ENCODE peak calls at places on chromosome 3, in four cellular contexts. G is AG10803, O is OCI-LY7, I is PC-3. B is an unnamed sample.

GRCh38 chr3:45479627-45480026 is 91.3 kb downstream of the LARS2 start:
- DNase-seq in I (peak; percentile 78), O (no peak), G (peak; percentile 89), B (no peak)

GRCh38 chr3:151169700-151170224 is 33.3 kb downstream of the GPR171 start:
- DNase-seq in I (no peak), O (no peak), G (peak; percentile 30), B (no peak)

GRCh38 chr3:25007974-25008658 is 419.9 kb upstream of the RARB start:
- DNase-seq in O (no peak), I (no peak), G (peak; percentile 3), B (no peak)

GRCh38 chr3:138944842-138945645 is 1.9 kb downstream of the FOXL2 start:
- DNase-seq in I (no peak), G (peak; percentile 28), O (no peak), B (no peak)

GRCh38 chr3:109923431-109923830 is 586.1 kb upstream of the DPPA4 start:
- DNase-seq in I (no peak), O (no peak), G (no peak), B (no peak)

GRCh38 chr3:140910860-140911259 is 30.8 kb upstream of the SLC25A36 start:
- DNase-seq in I (peak; percentile 13), O (peak; percentile 0), G (no peak), B (no peak)

GRCh38 chr3:197224034-197224444 is 74.4 kb downstream of the DLG1 start:
- DNase-seq in G (peak; percentile 58), I (peak; percentile 81), O (peak; percentile 67), B (peak; percentile 19)

GRCh38 chr3:134074001-134074789 is 44.5 kb upstream of the SLCO2A1 start:
- DNase-seq in G (no peak), I (no peak), O (no peak), B (no peak)

GRCh38 chr3:192802957-192803899 is 75.9 kb upstream of the FGF12 start:
- DNase-seq in G (peak; percentile 65), I (peak; percentile 66), O (peak; percentile 63), B (no peak)

GRCh38 chr3:142270407-142270806 is 45.0 kb upstream of the GK5 start:
- DNase-seq in O (no peak), G (no peak), I (no peak), B (no peak)

GRCh38 chr3:158434412-158435038 is 136.5 kb upstream of the MLF1 start:
- DNase-seq in G (peak; percentile 71), O (peak; percentile 72), I (peak; percentile 73), B (peak; percentile 20)

GRCh38 chr3:63067999-63068645 is 192.9 kb upstream of the CADPS start:
- DNase-seq in I (peak; percentile 36), G (peak; percentile 44), O (peak; percentile 75), B (no peak)

GRCh38 chr3:38548154-38548931 is 52.2 kb downstream of the EXOG start:
- DNase-seq in O (no peak), I (peak; percentile 69), G (no peak), B (peak; percentile 17)

GRCh38 chr3:114899186-114899931 is 247.7 kb downstream of the ZBTB20 start:
- DNase-seq in G (no peak), O (no peak), I (no peak), B (peak; percentile 69)

GRCh38 chr3:98376631-98377030 is 13.8 kb upstream of the OR5K3 start:
- DNase-seq in I (no peak), G (no peak), O (no peak), B (no peak)

GRCh38 chr3:43953814-43954241 is 263.1 kb downstream of the ABHD5 start:
- DNase-seq in G (peak; percentile 59), O (no peak), I (peak; percentile 70), B (peak; percentile 55)

GRCh38 chr3:133893683-133894333 is 1.9 kb downstream of the RAB6B start:
- DNase-seq in O (no peak), I (no peak), G (no peak), B (no peak)

GRCh38 chr3:134446800-134447199 is 39.0 kb downstream of the ANAPC13 start:
- DNase-seq in O (no peak), G (peak; percentile 85), I (peak; percentile 3), B (peak; percentile 34)

GRCh38 chr3:152385761-152386160 is 117.0 kb downstream of the MBNL1 start:
- DNase-seq in I (peak; percentile 35), O (no peak), G (peak; percentile 91), B (peak; percentile 76)

GRCh38 chr3:50390523-50391177 is 31.3 kb upstream of the TMEM115 start:
- DNase-seq in G (no peak), O (no peak), I (no peak), B (peak; percentile 5)

GRCh38 chr3:108804956-108805355 is 17.6 kb upstream of the TRAT1 start:
- DNase-seq in I (no peak), G (no peak), O (no peak), B (no peak)

GRCh38 chr3:83934208-83935150 is 1024.3 kb upstream of the CADM2 start:
- DNase-seq in I (peak; percentile 96), O (no peak), G (no peak), B (peak; percentile 26)

GRCh38 chr3:39267631-39268553 is 11.9 kb downstream of the CX3CR1 start:
- DNase-seq in I (no peak), G (no peak), O (no peak), B (no peak)

GRCh38 chr3:129068291-129068886 is 7.8 kb downstream of the GP9 start:
- DNase-seq in I (no peak), O (no peak), G (no peak), B (no peak)
- H3K4me3 ChIP-seq in I (no peak overlapping the region), O (no peak overlapping the region), G (peak overlapping the region; percentile 33), B (peak overlapping the region; percentile 41)

DNA sequence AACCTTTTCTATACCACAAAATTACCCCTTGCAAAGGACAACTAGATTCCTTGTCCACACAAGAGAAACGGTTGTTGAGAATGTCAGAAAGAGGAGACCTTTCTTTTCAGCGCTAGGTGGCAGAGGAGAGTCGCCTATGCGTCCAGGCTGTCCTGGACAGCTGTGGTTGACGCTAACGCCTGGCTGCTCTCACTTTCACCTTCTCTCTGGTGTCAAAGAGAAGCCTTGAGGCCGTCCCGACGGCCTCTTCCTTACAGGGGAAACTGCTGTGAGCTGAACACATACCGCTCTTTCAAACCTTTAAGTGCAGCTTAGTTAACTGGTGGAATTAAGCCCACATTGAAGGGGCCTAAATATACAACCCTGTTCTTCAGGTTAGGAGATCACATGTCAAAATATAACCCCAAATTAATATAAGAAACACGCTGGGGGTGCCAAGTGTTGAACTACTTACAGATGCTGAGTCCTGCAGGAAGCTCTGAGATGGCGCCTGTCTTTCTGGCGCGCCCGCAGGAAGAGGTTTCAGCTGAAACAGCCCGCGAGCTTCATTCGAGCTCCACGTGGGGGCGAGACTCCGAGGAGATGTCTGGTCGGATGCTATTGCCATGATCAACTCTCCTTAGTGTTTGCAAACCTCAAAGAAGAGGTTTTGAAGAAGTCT is 26.1 kb upstream of the KBTBD8 start:
- DNase-seq in G (peak; percentile 62), O (peak; percentile 94), I (peak; percentile 52), B (peak; percentile 35)
- H3K4me3 ChIP-seq in G (peak overlapping the region; percentile 48), O (peak overlapping the region; percentile 39), I (no peak overlapping the region), B (peak overlapping the region; percentile 42)

GRCh38 chr3:186192823-186193222 is 83.9 kb upstream of the ETV5 start:
- DNase-seq in O (no peak), I (no peak), G (no peak), B (no peak)

GRCh38 chr3:186194451-186194811 is 85.5 kb upstream of the ETV5 start:
- DNase-seq in G (no peak), I (no peak), O (no peak), B (no peak)

GRCh38 chr3:186198442-186198841 is 89.6 kb upstream of the ETV5 start:
- DNase-seq in G (no peak), I (no peak), O (no peak), B (no peak)

GRCh38 chr3:186189492-186189891 is 80.6 kb upstream of the ETV5 start:
- DNase-seq in G (no peak), O (no peak), I (no peak), B (no peak)

GRCh38 chr3:186193534-186194450 is 84.9 kb upstream of the ETV5 start:
- DNase-seq in G (no peak), I (no peak), O (no peak), B (no peak)
- H3K4me3 ChIP-seq in G (no peak overlapping the region), I (no peak overlapping the region), O (no peak overlapping the region), B (peak overlapping the region; percentile 29)

DNA sequence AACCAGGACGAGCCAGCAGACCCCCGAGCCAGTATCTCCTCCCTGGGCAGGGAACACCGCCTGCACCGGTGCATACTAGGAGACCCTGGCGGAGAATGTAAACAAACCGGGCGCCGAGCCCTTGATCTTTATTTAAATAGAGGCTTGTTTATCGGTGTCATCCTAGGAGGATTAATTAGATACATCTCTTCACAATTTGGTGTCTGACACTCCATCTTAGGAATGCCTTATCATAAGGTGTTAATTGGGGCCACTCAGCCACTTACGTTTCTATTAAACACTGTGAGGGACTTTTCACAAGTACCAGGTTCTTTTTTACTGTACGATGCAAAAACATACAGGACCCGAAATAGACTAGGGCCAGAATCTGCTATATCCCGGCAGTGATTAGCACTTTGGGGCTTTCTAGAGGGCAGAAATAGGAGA is 8.0 kb downstream of the EOMES start:
- DNase-seq in G (no peak), O (no peak), I (no peak), B (no peak)
- H3K4me3 ChIP-seq in G (peak overlapping the region; percentile 66), O (no peak overlapping the region), I (peak overlapping the region; percentile 78), B (peak overlapping the region; percentile 57)

GRCh38 chr3:132659000-132659369 is 624 bp downstream of the ACAD11 start:
- DNase-seq in G (no peak), O (no peak), I (no peak), B (peak; percentile 4)

GRCh38 chr3:132661120-132661519 is 991 bp downstream of the UBA5 start:
- DNase-seq in I (no peak), O (peak; percentile 9), G (no peak), B (no peak)

GRCh38 chr3:132659370-132660055 is at the start of gene ACAD11:
- DNase-seq in G (peak; percentile 66), I (peak; percentile 52), O (peak; percentile 67), B (peak; percentile 29)

GRCh38 chr3:132660745-132661067 is 577 bp downstream of the UBA5 start:
- DNase-seq in O (no peak), I (peak; percentile 15), G (peak; percentile 15), B (no peak)

GRCh38 chr3:132660056-132660744 is at the start of gene UBA5:
- DNase-seq in G (peak; percentile 63), O (peak; percentile 81), I (peak; percentile 52), B (peak; percentile 10)
- H3K4me3 ChIP-seq in G (peak within 1 kb of the TSS; percentile 78), O (peak within 1 kb of the TSS; percentile 78), I (peak within 1 kb of the TSS; percentile 93), B (peak within 1 kb of the TSS; percentile 80)

GRCh38 chr3:13012228-13012691 is 61.0 kb downstream of the IQSEC1 start:
- DNase-seq in O (peak; percentile 77), I (no peak), G (peak; percentile 63), B (no peak)
- H3K4me3 ChIP-seq in O (peak overlapping the region; percentile 6), I (no peak overlapping the region), G (no peak overlapping the region), B (no peak overlapping the region)